ENCODE peak calls at places on chromosomes 12 and 14, in seven cellular contexts. A is progenitor cell of endocrine pancreas, I is neural progenitor cell, E is cardiac fibroblast, P is foreskin fibroblast, G is Peyer's patch, Y is endodermal cell. C is an unnamed sample.

GRCh38 chr12:74365178-74365964 is 172.3 kb upstream of the ATXN7L3B start:
- DNase-seq in I (peak), E (peak), G (no peak), Y (peak), A (no peak), P (peak), C (no peak)

GRCh38 chr12:122449317-122449716 is 26.8 kb upstream of the CLIP1 start:
- DNase-seq in I (no peak), G (no peak), E (peak), Y (no peak), A (no peak), P (peak), C (no peak)

GRCh38 chr14:54503476-54503875 is 6.2 kb upstream of the CGRRF1 start:
- DNase-seq in A (no peak), G (no peak), I (no peak), P (peak), Y (no peak), E (peak), C (no peak)

GRCh38 chr14:50957296-50957695 is 13.0 kb upstream of the PYGL start:
- DNase-seq in A (no peak), P (peak), Y (no peak), G (no peak), E (peak), I (no peak), C (no peak)

GRCh38 chr14:96799489-96800056 is 2.4 kb downstream of the VRK1 start:
- DNase-seq in Y (no peak), E (no peak), A (no peak), G (no peak), I (no peak), P (no peak), C (no peak)

GRCh38 chr14:59134307-59134706 is 54.2 kb upstream of the DAAM1 start:
- DNase-seq in Y (no peak), E (no peak), G (no peak), P (no peak), A (no peak), I (no peak), C (no peak)

GRCh38 chr12:105986779-105987686 is 151.7 kb downstream of the NUAK1 start:
- DNase-seq in P (peak), E (peak), I (no peak), G (no peak), A (no peak), Y (peak), C (no peak)

GRCh38 chr12:101939856-101940265 is 62.5 kb downstream of the DRAM1 start:
- DNase-seq in E (peak), A (peak), P (peak), G (peak), I (peak), Y (peak), C (no peak)

GRCh38 chr14:104148433-104149277 is 10.3 kb downstream of the KIF26A start:
- DNase-seq in Y (peak), I (no peak), G (no peak), A (no peak), E (no peak), P (no peak), C (no peak)

GRCh38 chr14:26281280-26281998 is 316.4 kb downstream of the NOVA1 start:
- DNase-seq in Y (peak), G (no peak), E (peak), P (peak), A (no peak), I (no peak), C (no peak)

GRCh38 chr12:84877340-84877739 is 35.3 kb downstream of the SLC6A15 start:
- DNase-seq in I (no peak), E (no peak), G (no peak), P (no peak), Y (peak), A (no peak), C (no peak)

GRCh38 chr12:84874125-84874824 is 38.3 kb downstream of the SLC6A15 start:
- DNase-seq in E (peak), G (no peak), Y (no peak), P (peak), A (no peak), I (peak), C (no peak)

GRCh38 chr12:84875241-84875640 is 37.4 kb downstream of the SLC6A15 start:
- DNase-seq in A (no peak), Y (no peak), I (peak), G (no peak), P (peak), E (no peak), C (no peak)

DNA sequence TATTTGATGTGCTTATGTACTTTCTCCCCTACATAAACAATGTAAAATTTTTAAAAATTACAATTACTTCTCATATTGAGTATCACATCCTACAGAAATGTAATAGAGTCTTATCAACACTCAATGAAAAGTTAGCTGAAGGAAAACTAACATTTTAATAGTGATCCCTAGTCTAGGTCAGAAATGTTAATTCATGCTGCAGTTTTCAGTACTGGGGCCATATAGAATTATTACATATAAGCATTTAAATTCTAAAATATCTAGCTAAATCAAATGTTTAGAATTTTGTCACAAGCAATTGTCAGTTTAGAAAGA is 37.8 kb downstream of the SLC6A15 start:
- DNase-seq in E (no peak), Y (no peak), I (no peak), P (no peak), A (no peak), G (no peak), C (no peak)
- TF ChIP-seq CTCF in E (no peak), Y (no peak), I (no peak), P (no peak), A (no peak), G (no peak), C (no peak)

GRCh38 chr14:99440278-99440677 is 40.4 kb downstream of the SETD3 start:
- DNase-seq in I (no peak), A (no peak), E (no peak), Y (no peak), P (no peak), G (no peak), C (no peak)
- TF ChIP-seq CTCF in I (peak), A (peak), E (no peak), Y (peak), P (no peak), G (no peak), C (no peak)

GRCh38 chr12:123928274-123928865 is 44.3 kb downstream of the CCDC92 start:
- DNase-seq in A (no peak), I (no peak), E (no peak), Y (peak), G (no peak), P (no peak), C (no peak)
- TF ChIP-seq CTCF in A (no peak), I (no peak), E (no peak), Y (peak), G (no peak), P (no peak), C (no peak)

DNA sequence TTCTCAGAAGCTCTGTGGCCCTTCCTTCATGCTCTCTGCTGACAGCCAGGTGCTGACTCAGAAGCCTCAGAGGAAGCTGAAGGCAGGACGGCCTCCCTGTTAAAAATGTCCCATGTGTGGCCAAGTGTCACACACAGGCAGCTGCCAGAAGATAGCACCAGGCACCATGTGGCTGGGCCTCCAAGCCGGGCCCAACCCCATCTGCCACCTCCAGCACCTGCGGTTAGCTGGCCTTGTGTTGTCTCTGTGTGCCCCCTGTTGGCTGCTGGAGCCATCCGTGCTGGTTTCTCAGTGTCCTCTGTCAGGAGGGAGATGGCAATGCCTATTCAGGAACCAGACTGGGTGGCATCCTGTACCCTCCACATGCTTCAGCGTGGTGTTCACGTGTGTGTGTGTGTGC is 63.2 kb downstream of the TSPAN11 start:
- DNase-seq in E (no peak), P (peak), G (no peak), I (peak), A (no peak), Y (peak), C (no peak)
- TF ChIP-seq CTCF in E (peak), P (peak), G (peak), I (peak), A (peak), Y (peak), C (no peak)

GRCh38 chr12:111873113-111873512 is 31.1 kb downstream of the MAPKAPK5 start:
- DNase-seq in A (no peak), E (no peak), G (no peak), Y (no peak), P (no peak), I (no peak), C (no peak)
- TF ChIP-seq CTCF in A (no peak), E (no peak), G (no peak), Y (no peak), P (no peak), I (no peak), C (no peak)

GRCh38 chr14:91364524-91365270 is 52.9 kb downstream of the CCDC88C start:
- DNase-seq in G (no peak), Y (peak), E (no peak), P (no peak), A (no peak), I (no peak), C (no peak)

GRCh38 chr14:91360490-91361235 is 57.0 kb downstream of the CCDC88C start:
- DNase-seq in G (no peak), P (no peak), Y (no peak), A (no peak), E (no peak), I (no peak), C (no peak)

GRCh38 chr14:91363776-91364523 is 53.7 kb downstream of the CCDC88C start:
- DNase-seq in I (no peak), E (no peak), A (no peak), Y (peak), G (no peak), P (no peak), C (peak)

GRCh38 chr14:91358654-91359210 is 58.9 kb downstream of the CCDC88C start:
- DNase-seq in A (no peak), I (no peak), Y (no peak), G (no peak), P (no peak), E (no peak), C (no peak)

DNA sequence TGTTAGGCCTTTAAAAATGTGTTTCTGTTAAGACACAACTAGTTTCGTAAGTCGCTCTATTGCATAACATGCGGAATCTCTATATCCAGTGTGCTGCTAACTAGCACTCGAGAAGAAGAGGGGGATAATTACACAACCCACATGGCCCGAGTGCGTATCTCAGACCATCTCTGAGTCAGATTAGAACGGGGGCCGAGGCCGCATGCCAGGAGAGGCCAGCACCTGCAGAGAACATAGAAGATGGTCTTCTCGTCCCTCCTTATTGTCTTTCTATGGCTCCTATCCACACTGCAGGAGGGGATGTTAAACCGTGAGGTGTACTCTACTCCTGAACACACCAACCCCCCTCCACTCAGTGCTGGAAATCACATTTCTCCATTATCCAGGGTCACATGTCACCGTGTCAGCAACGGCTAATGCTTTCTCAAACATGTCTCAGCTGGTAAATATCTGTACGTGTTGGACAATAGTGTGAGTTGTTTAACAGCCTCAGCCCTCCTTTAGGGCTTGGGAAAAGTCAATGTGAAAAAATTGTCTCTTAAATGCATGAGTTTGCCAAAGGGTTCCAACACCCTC is 56.3 kb downstream of the CCDC88C start:
- DNase-seq in E (peak), Y (no peak), A (no peak), I (no peak), G (no peak), P (no peak), C (no peak)
- TF ChIP-seq CTCF in E (no peak), Y (no peak), A (no peak), I (no peak), G (no peak), P (no peak), C (no peak)

DNA sequence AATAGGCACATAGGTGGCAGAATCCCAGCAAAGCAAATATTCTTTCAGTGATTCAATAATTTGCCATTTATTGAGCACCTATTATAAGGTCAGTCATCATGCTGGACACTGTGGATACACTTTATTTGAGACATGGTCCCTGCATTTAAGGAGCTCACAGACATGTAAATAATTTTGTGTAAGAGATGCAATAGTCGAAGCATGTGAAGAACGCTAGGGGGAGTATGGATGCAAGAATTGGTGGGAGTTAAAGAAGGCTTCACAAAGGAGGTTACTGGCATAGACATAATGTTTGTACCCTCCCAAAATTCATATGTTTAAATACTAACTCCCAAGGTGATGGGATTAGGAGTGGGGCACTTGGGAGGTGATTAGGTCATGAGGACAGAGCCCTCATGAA is 260.6 kb upstream of the GARIN6 start:
- DNase-seq in G (no peak), Y (peak), A (no peak), I (peak), E (peak), P (peak), C (no peak)
- TF ChIP-seq CTCF in G (no peak), Y (peak), A (peak), I (peak), E (peak), P (peak), C (no peak)

DNA sequence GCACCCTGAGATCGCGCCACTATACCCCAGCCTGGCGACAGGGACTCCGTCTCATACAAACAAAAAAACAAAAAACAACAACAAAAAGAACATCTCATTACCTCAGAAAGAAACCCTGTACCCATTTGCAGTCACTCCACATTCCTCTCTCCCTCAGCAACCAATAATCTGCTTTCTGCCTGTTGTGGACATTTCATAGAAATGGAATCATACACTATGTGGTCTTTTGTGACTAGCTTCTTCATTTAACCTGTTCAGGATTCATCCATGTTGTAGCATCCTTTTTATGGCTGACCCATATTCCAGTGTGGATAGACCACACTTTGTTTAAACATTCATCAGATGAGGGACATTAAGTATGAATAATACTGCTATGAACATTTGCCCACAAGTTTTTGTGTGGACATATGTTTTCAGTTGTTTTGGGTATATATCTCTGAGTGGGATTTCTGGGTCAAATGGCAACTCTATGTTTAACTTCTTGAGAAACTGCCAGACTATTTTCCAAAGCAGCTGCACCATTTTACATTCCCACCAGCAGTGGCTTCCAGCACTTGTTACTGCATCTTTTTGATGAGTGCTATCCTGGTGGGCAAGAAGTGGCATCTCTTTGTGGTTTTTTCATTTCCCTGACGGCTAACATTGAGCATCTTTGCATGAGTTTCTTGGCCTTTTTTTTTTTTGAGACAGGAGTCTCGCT is 5.9 kb upstream of the RCOR1 start:
- DNase-seq in P (peak), Y (no peak), I (no peak), A (no peak), E (peak), G (no peak), C (no peak)
- TF ChIP-seq CTCF in P (no peak), Y (peak), I (no peak), A (no peak), E (no peak), G (no peak), C (no peak)

GRCh38 chr12:91077228-91077954 is 19.6 kb upstream of the KERA start:
- DNase-seq in P (no peak), A (no peak), G (no peak), Y (no peak), E (no peak), I (no peak), C (no peak)
- TF ChIP-seq CTCF in P (no peak), A (no peak), G (no peak), Y (no peak), E (no peak), I (no peak), C (no peak)

DNA sequence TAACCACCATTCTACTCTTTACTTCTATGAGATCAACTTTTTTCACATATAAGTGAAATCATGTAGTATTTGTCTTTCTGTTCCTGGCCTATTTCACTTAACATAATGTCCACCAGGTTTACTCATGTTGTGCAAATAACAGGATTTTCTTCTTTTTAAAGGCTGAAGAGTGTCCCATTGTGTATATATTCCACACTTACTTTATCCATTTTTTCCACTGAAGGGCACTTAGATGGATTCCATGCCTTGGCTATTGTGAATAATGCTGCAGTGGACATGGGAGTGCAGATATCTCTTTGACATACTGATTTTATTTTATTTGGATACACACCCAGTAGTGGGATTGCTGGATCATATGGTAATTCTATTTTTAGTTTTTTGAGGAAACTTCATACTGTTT is 181.1 kb upstream of the HMGA2 start:
- DNase-seq in P (peak), I (no peak), G (no peak), Y (no peak), A (no peak), E (no peak), C (no peak)
- TF ChIP-seq CTCF in P (no peak), I (no peak), G (no peak), Y (no peak), A (no peak), E (no peak), C (no peak)